ENCODE peak calls at places on chromosomes 11 and 22, in seven cellular contexts. G, B, J, K, Y, E and O are unnamed samples.
A peak's percentile ranks its signal among the peaks of the same experiment; 100 is the strongest.

GRCh38 chr11:113778111-113778910 is 1.3 kb upstream of the CLDN25 start:
- DNase-seq in G (no peak), B (no peak), J (no peak), K (peak; percentile 51), Y (no peak), E (no peak), O (peak; percentile 78)

GRCh38 chr11:63251312-63251711 is 7.9 kb upstream of the SLC22A25 start:
- DNase-seq in G (no peak), B (no peak), J (no peak), K (no peak), Y (no peak), E (no peak), O (no peak)

GRCh38 chr11:9180784-9181183 is 84.4 kb downstream of the DENND5A start:
- DNase-seq in G (no peak), B (no peak), J (no peak), K (no peak), Y (no peak), E (no peak), O (no peak)

GRCh38 chr11:74123008-74123448 is 47.8 kb downstream of the C2CD3 start:
- DNase-seq in G (no peak), B (no peak), J (no peak), K (no peak), Y (no peak), E (no peak), O (no peak)

GRCh38 chr11:12066799-12067508 is 43.4 kb upstream of the MICAL2 start:
- DNase-seq in G (no peak), B (no peak), J (no peak), K (no peak), Y (no peak), E (peak; percentile 87), O (no peak)

GRCh38 chr11:71284525-71285092 is 32.2 kb upstream of the SHANK2 start:
- DNase-seq in G (no peak), B (no peak), J (no peak), K (peak; percentile 54), Y (no peak), E (peak; percentile 19), O (peak; percentile 35)

GRCh38 chr22:50141891-50142363 is 28.6 kb upstream of the PANX2 start:
- DNase-seq in G (no peak), B (no peak), J (no peak), K (no peak), Y (no peak), E (peak; percentile 22), O (no peak)

GRCh38 chr11:121372028-121372427 is 79.5 kb downstream of the SC5D start:
- DNase-seq in G (no peak), B (no peak), J (no peak), K (no peak), Y (no peak), E (no peak), O (no peak)

GRCh38 chr11:78295347-78295746 is 106.6 kb downstream of the USP35 start:
- DNase-seq in G (no peak), B (no peak), J (no peak), K (no peak), Y (no peak), E (no peak), O (no peak)

GRCh38 chr22:49930128-49930527 is 11.7 kb downstream of the CRELD2 start:
- DNase-seq in G (no peak), B (no peak), J (peak; percentile 66), K (no peak), Y (no peak), E (no peak), O (peak; percentile 39)

GRCh38 chr11:85874265-85874664 is 19.1 kb downstream of the CCDC83 start:
- DNase-seq in G (no peak), B (no peak), J (no peak), K (no peak), Y (no peak), E (no peak), O (no peak)

GRCh38 chr11:2213384-2213842 is 41.8 kb upstream of the TH start:
- DNase-seq in G (no peak), B (peak; percentile 59), J (no peak), K (no peak), Y (peak; percentile 73), E (peak; percentile 50), O (no peak)

GRCh38 chr11:26572770-26573402 is 823 bp upstream of the MUC15 start:
- DNase-seq in G (no peak), B (no peak), J (no peak), K (no peak), Y (no peak), E (no peak), O (peak; percentile 18)

GRCh38 chr22:33829549-33830280 is 90.6 kb downstream of the LARGE1 start:
- DNase-seq in G (no peak), B (no peak), J (no peak), K (no peak), Y (no peak), E (no peak), O (no peak)

GRCh38 chr11:119599864-119600593 is 129.0 kb downstream of the NECTIN1 start:
- DNase-seq in G (no peak), B (no peak), J (no peak), K (no peak), Y (no peak), E (no peak), O (no peak)

GRCh38 chr22:23609983-23610781 is 21.9 kb downstream of the DRICH1 start:
- DNase-seq in G (no peak), B (no peak), J (no peak), K (no peak), Y (no peak), E (no peak), O (no peak)

GRCh38 chr11:12560362-12560761 is 113.9 kb upstream of the TEAD1 start:
- DNase-seq in G (no peak), B (no peak), J (no peak), K (no peak), Y (no peak), E (no peak), O (no peak)

GRCh38 chr11:79026803-79027445 is 413.9 kb downstream of the TENM4 start:
- DNase-seq in G (no peak), B (no peak), J (no peak), K (no peak), Y (no peak), E (no peak), O (no peak)

GRCh38 chr11:75351541-75352416 is at the start of gene ARRB1:
- DNase-seq in G (peak; percentile 91), B (peak; percentile 90), J (peak; percentile 78), K (peak; percentile 82), Y (peak; percentile 89), E (peak; percentile 82), O (peak; percentile 70)

GRCh38 chr11:86047275-86047991 is 21.5 kb downstream of the PICALM start:
- DNase-seq in G (no peak), B (no peak), J (no peak), K (no peak), Y (no peak), E (no peak), O (no peak)

GRCh38 chr11:85941380-85941973 is 86.3 kb downstream of the CCDC83 start:
- DNase-seq in G (peak; percentile 38), B (no peak), J (peak; percentile 72), K (peak; percentile 40), Y (no peak), E (peak; percentile 77), O (peak; percentile 57)

GRCh38 chr11:33700425-33701271 is at the start of gene C11orf91:
- DNase-seq in G (peak; percentile 97), B (peak; percentile 98), J (peak; percentile 97), K (peak; percentile 97), Y (peak; percentile 99), E (peak; percentile 97), O (peak; percentile 96)
- TF ChIP-seq POLR2A in G (no peak), B (no peak), J (peak; percentile 33), K (no peak), Y (no peak), E (no peak), O (peak; percentile 73)

DNA sequence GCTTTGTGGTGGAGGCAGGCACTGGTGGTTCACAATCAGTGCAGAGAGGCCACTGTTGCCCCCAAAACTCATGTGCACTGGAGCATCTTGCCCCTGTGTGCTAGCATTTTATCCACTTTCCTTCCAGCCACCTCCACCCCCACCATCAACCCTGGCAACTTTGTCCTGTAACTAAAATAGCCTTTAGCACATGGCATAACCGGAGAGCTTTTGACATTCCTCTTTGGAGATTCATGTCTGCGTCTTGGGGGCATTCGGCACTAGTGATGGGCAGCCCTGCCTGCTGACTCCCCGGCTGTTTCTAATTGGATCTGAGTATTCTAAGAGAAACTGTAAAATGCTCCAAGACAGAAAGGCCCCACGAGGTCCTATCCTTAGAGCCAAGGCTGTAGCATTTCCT is 15.8 kb downstream of the SHISA8 start:
- DNase-seq in G (no peak), B (no peak), J (no peak), K (no peak), Y (no peak), E (no peak), O (no peak)
- H3K36me3 ChIP-seq in G (peaks cover 83% of the 10 kb centered on the region), B (no peaks in the 10 kb centered on the region), J (no peaks in the 10 kb centered on the region), K (peaks cover 100% of the 10 kb centered on the region), Y (peaks cover 96% of the 10 kb centered on the region), E (peaks cover 6% of the 10 kb centered on the region), O (peaks cover 16% of the 10 kb centered on the region)

DNA sequence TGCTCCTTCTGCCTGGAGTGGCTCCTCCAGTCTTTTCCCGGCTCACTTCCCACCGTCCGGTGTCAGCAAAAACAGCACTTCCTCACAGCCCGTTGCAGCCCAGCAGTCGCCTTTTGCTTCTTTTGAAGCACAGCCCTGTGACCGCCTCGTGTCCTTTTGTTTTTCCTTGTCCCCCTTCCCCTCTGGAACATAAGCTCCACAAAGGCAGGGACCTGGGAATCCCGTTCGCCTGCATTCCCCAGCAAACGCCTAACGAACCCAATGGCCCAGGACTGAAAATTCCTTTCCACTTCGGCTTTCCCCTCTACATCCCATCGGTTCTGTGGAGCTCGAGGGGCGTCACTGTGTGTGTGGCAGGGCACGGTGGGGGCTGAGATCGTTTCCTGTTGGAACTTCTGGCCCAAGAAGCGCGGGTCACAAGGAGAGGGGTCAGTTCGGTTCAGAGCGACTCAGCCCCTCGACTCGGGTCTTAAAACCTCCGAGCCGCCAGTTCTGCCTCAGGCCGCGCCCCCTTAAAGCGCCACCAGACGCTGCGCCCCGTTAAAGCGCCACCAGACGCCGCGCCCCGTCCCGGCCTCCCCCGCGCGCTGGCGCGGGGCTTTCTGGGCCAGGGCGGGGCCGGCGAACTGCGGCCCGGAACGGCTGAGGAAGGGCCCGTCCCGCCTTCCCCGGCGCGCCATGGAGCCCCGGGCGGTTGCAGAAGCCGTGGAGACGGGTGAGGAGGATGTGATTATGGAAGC is 839 bp downstream of the RIC8A start:
- DNase-seq in G (peak; percentile 81), B (peak; percentile 89), J (peak; percentile 77), K (peak; percentile 85), Y (peak; percentile 97), E (peak; percentile 90), O (peak; percentile 80)
- TF ChIP-seq POLR2A in G (peak; percentile 76), B (peak; percentile 77), J (peak; percentile 87), K (no peak), Y (peak; percentile 31), E (peak; percentile 81), O (peak; percentile 67)

DNA sequence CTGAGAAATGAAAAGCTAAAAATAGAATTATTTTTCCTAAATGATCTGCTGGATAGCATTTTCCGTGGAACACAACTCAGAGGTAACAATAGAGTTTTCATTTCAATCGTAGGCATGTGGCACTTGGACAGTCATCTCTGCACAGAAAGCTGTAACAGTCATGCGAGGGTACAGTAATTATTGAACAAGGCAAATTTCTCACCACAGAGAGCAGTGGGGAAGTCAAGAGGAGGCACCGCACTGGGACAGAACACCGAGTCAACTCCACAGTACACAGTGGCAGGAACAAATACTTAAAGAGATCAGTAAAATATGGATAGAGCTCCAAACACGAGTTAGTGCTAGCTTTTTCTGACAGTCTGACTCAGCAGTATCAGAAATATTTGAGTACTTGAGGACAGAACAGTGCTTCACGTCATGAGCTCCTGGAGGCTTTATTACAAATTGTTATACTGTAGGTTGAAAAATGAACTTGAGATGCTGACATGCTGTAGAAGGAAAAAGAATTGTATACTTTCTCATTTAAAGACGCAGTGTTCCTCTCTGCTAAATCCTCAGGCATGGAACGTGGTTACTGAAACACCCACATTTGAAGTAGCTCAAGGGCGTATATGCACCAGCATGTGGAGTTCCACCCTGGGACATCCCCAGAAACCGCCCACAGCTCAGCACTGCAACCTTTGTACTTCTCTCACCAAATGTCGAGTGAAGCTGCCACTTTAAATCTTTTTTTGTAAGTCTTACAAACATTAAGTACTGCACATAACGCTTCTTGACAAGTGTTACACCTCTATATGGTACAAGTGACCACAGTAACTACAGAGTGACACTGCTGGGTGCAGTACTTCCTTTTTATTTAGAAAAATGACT is 27.4 kb upstream of the YPEL1 start:
- DNase-seq in G (no peak), B (no peak), J (no peak), K (no peak), Y (no peak), E (no peak), O (no peak)
- H3K36me3 ChIP-seq in G (peaks cover 95% of the 10 kb centered on the region), B (peaks cover 3% of the 10 kb centered on the region), J (no peaks in the 10 kb centered on the region), K (peaks cover 98% of the 10 kb centered on the region), Y (peaks cover 71% of the 10 kb centered on the region), E (peaks cover 11% of the 10 kb centered on the region), O (peaks cover 47% of the 10 kb centered on the region)